ENCODE peak calls at places on chromosomes 16 and 17, in eight cellular contexts. S is sigmoid colon, X is heart left ventricle, T is tibial nerve, E is spleen, N is uterus, U is OCI-LY7, V is heart right ventricle. C is an unnamed sample. For H3K36me3, the result is how much of the 10 kb centered on the place peaks cover.

GRCh38 chr16:62034236-62035114 is 1.8 kb downstream of the CDH8 start:
- DNase-seq in N (no peak), S (no peak), V (no peak), U (no peak), E (no peak), X (no peak), T (no peak), C (no peak)

GRCh38 chr16:12450381-12450780 is 353.3 kb downstream of the CPPED1 start:
- DNase-seq in T (no peak), X (no peak), V (no peak), S (peak), E (no peak), N (no peak), U (no peak), C (no peak)

GRCh38 chr17:61451538-61452300 is 503 bp upstream of the TBX4 start:
- DNase-seq in E (no peak), N (no peak), V (no peak), S (peak), X (no peak), U (no peak), T (no peak), C (no peak)

GRCh38 chr16:48591976-48592375 is 18.0 kb downstream of the N4BP1 start:
- DNase-seq in E (no peak), S (no peak), N (no peak), V (no peak), T (no peak), U (no peak), X (no peak), C (no peak)

GRCh38 chr16:16083421-16084156 is 134.2 kb downstream of the ABCC1 start:
- DNase-seq in T (no peak), V (no peak), N (no peak), X (no peak), U (peak), S (no peak), E (no peak), C (no peak)

GRCh38 chr16:63410594-63410993 is 1374.4 kb upstream of the CDH8 start:
- DNase-seq in U (no peak), S (no peak), E (no peak), V (no peak), N (no peak), T (no peak), X (no peak), C (no peak)

GRCh38 chr16:15897386-15897785 is 9.0 kb upstream of the CEP20 start:
- DNase-seq in N (no peak), T (no peak), U (no peak), E (no peak), S (no peak), V (no peak), X (no peak), C (no peak)

GRCh38 chr16:89150090-89150835 is 21.3 kb upstream of the CDH15 start:
- DNase-seq in V (no peak), S (no peak), X (no peak), T (no peak), U (no peak), E (peak), N (no peak), C (no peak)

GRCh38 chr17:75430159-75430748 is 24.8 kb upstream of the GRB2 start:
- DNase-seq in X (no peak), U (no peak), T (no peak), S (no peak), E (no peak), V (no peak), N (no peak), C (peak)

GRCh38 chr17:43916385-43916784 is 9.0 kb upstream of the MPP2 start:
- DNase-seq in N (no peak), T (no peak), X (no peak), U (no peak), V (no peak), S (no peak), E (no peak), C (no peak)

GRCh38 chr17:43915561-43915960 is 8.2 kb upstream of the MPP2 start:
- DNase-seq in S (no peak), E (no peak), U (no peak), T (no peak), V (no peak), N (no peak), X (no peak), C (no peak)

GRCh38 chr17:43918026-43918389 is 10.7 kb upstream of the MPP2 start:
- DNase-seq in X (no peak), E (no peak), T (no peak), U (no peak), N (no peak), S (no peak), V (no peak), C (no peak)

GRCh38 chr17:43917016-43917347 is 9.6 kb upstream of the MPP2 start:
- DNase-seq in X (no peak), T (no peak), E (no peak), S (no peak), N (no peak), V (no peak), U (no peak), C (peak)

GRCh38 chr17:43917348-43918025 is 10.2 kb upstream of the MPP2 start:
- DNase-seq in V (peak), U (no peak), E (peak), N (peak), T (no peak), S (no peak), X (no peak), C (peak)
- H3K4me3 ChIP-seq in V (peak), U (no peak), E (peak), N (no peak), T (peak), S (no peak), X (peak), C (no peak)

GRCh38 chr16:1313721-1314120 is 4.3 kb downstream of the UBE2I start:
- DNase-seq in U (no peak), T (no peak), E (no peak), S (no peak), V (no peak), X (no peak), N (no peak), C (no peak)
- H3K36me3 ChIP-seq in U (half or more), T (under half), E (half or more), S (half or more), V (under half), X (half or more), N (under half), C (half or more)

GRCh38 chr17:38418069-38418692 is 10.1 kb upstream of the ARHGAP23 start:
- DNase-seq in S (no peak), U (no peak), T (no peak), V (no peak), X (no peak), N (no peak), E (no peak), C (no peak)

GRCh38 chr17:38418693-38419507 is 9.4 kb upstream of the ARHGAP23 start:
- DNase-seq in X (no peak), T (no peak), V (no peak), E (no peak), N (no peak), U (peak), S (no peak), C (no peak)

GRCh38 chr17:38416840-38417209 is 11.4 kb upstream of the ARHGAP23 start:
- DNase-seq in E (no peak), U (peak), X (no peak), T (no peak), S (no peak), V (no peak), N (no peak), C (no peak)

GRCh38 chr17:38417210-38417951 is 10.9 kb upstream of the ARHGAP23 start:
- DNase-seq in S (peak), U (peak), T (no peak), V (no peak), X (no peak), E (no peak), N (no peak), C (no peak)

DNA sequence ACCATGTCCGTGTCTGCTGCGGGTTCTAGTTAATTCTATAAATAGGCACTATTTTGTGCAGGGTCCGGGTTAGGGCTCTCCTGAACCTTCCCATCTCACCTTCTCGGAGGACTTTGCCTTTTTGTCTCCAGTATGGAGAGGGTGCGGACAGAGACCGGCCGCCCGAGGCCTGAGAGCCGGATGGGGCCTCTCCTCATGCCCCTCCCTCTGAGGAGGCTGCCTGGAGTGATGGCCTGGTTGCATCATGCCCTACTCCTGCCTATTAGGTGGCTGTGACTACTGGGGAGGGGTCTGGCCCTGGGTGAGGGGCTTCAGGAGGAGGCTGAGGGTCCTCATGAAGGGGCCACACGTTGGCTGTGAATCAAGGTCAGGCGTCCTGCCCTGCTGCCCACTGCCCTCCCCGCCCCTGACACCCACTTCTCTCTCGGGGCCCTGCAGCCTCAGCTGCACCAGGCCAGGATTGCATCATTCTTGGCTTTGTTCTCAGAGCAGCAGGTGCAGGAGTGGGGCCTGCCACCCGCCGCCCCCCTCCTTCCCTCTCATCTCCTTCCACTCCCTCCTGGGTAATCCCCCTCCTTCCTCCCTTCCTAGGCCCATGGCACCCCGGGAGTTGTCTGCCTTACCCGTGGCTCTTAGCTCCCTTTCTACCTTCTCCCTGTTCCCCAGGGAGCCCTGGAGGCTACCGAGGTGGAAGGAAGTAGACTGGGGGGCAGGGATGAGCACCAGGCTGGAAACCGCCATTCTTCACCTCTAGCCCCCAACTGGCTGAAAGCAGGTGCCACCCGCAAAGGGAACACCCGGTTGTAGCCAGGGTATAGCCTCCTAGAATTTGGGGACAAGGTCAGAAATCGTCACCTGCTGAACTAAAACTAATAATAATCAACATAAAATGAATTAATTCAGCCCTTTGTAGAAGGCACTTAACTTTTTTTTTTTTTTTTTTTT is 12.7 kb upstream of the ARHGAP23 start:
- DNase-seq in X (no peak), U (peak), E (no peak), N (no peak), V (no peak), T (no peak), S (no peak), C (no peak)
- H3K4me3 ChIP-seq in X (no peak), U (peak), E (no peak), N (no peak), V (no peak), T (no peak), S (no peak), C (no peak)

GRCh38 chr16:69318177-69318910 is 7.2 kb downstream of the VPS4A start:
- DNase-seq in U (no peak), N (peak), E (no peak), X (no peak), V (no peak), T (no peak), S (no peak), C (no peak)

GRCh38 chr16:69319826-69320730 is 8.9 kb downstream of the VPS4A start:
- DNase-seq in U (no peak), T (no peak), V (no peak), X (no peak), N (no peak), S (peak), E (peak), C (no peak)

GRCh38 chr16:69319381-69319780 is 8.2 kb downstream of the VPS4A start:
- DNase-seq in N (no peak), S (peak), E (no peak), U (no peak), T (no peak), X (no peak), V (no peak), C (no peak)

GRCh38 chr16:69320731-69321073 is 9.6 kb downstream of the VPS4A start:
- DNase-seq in S (peak), U (no peak), X (no peak), E (peak), N (peak), V (no peak), T (no peak), C (no peak)

DNA sequence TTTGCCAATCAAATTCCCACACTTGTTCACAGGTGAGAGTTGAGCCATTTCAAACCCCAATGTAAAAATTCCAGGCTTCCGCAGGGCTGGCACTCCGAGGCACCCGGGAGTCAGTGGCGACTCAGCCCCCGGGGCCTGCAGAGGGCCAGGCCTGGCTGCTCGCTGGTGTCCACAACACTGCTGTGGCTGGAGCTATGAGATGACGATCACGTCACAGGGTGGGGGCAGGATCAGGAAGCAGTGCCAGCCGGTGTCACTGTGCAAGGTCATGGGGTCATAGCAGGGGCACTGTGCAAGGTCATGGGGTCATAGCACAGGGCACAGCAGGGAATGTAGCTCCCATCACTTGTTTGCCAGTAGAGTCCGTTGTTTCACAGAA is 7.8 kb downstream of the VPS4A start:
- DNase-seq in X (no peak), N (peak), T (no peak), S (peak), U (no peak), E (no peak), V (no peak), C (no peak)
- H3K36me3 ChIP-seq in X (half or more), N (under half), T (half or more), S (half or more), U (half or more), E (half or more), V (half or more), C (half or more)

DNA sequence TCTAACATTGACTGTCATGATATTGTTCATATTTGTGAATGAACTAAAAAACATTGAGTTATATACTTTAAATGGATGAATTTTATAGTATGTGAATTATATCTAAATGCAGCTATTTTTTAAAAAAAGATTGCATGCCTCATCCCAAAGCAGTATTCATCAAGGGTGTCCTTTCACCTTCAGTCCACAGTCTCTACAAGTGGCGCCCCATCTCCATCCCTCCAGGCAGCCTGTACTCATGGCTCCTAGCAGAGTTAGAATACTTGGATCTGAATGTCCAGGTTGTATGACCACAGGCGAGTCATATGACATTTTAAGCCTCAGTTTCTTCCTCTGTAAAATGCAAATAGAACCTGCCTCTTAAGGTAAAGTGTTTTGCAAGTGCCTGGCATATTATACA is 69.8 kb downstream of the TMEM100 start:
- DNase-seq in X (no peak), E (no peak), S (no peak), U (no peak), T (no peak), N (no peak), V (no peak), C (no peak)
- H3K4me3 ChIP-seq in X (no peak), E (no peak), S (no peak), U (no peak), T (no peak), N (no peak), V (no peak), C (no peak)

GRCh38 chr17:49822829-49823228 is 25.0 kb downstream of the TAC4 start:
- DNase-seq in E (no peak), N (peak), V (peak), X (peak), T (no peak), S (peak), U (no peak), C (no peak)
- H3K36me3 ChIP-seq in E (half or more), N (under half), V (half or more), X (half or more), T (under half), S (half or more), U (half or more), C (half or more)

DNA sequence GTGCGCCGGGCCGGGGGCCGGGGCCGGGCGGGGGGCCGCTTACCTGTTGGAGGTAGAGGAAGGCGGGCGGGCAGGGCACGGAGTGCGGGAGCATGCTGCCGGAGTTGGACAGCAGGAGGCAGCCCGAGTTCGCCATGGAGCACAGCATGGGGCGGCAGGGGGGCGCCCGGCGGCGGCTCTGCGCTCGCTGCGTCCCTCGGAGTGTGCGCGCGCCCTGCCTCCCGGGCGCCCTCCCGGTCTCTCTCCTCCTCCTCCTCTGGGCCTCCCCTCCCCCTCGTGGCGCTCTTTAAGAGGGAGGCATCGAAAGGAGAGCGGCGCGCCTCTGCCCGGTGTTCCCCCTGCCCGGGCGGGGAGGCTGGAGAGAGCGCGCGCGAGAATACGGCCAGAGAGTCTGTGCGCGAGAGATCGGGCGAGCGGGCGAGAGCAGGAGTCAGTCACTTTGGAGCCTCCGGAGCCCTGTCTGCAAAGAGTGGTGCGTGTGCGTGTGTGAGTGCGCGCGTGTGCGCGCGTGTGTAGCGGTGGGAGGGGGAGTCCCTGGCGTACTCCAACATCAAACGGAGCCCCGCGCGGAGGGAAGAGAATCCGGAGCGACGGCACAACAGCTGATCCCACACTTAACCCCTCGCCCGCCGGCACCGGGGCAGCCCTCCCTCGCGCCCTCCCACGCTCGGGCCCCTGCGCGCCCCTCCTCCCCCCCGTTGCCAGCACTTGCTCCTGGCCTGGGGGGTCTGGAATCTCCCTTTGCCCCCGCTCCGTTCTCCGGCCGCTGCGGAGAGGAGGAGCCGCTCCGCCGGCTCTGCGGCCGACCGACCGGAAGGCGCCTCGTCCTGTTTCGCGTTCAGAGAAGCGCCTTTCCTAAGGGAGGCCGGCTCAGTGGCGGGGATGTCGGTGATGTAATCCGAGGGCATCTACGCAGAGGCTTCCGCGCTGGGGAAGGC is 108.9 kb downstream of the ENGASE start:
- DNase-seq in V (no peak), E (no peak), S (no peak), U (no peak), X (no peak), T (no peak), N (no peak), C (no peak)
- H3K4me3 ChIP-seq in V (peak), E (peak), S (no peak), U (no peak), X (peak), T (no peak), N (no peak), C (no peak)

DNA sequence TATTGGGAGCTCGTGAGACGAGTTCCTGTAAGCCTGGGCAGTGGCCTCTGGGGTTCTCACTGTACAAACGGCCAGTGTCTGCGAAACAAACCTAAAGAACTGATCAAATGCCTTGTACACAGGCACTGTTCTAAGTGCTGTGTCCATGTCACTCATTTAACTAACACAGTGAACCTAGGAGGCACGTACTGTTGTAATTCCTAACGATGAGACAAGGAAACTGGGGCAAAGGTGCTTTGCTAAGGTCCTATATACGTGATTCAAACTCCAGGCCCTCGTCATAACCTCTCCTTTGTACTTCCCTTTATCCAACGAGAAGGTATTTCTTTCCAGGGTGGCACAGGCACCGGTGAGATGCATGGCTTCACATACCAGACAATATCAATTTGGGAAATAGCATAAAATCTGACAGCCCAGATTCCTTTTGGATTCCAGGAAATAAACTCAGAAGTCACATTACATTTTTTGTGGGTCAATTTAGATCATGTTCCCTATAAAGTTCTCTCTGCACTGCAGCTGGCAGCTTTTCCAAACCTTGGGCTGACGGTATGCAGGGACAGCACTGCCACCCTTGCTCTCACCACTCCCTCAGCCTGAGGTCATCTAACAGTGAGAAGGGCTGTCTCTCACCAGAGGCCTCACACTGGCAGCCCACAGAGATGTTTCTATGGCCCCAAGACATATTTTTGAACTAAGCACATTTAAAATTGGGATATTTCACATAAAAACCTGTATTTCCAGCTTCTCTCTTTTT is 18.3 kb downstream of the GLYR1 start:
- DNase-seq in U (no peak), S (no peak), V (peak), T (no peak), N (no peak), E (no peak), X (peak), C (no peak)
- H3K36me3 ChIP-seq in U (half or more), S (half or more), V (half or more), T (under half), N (under half), E (half or more), X (half or more), C (half or more)

GRCh38 chr16:85173077-85173980 is 61.1 kb upstream of the CIBAR2 start:
- DNase-seq in X (no peak), T (no peak), V (no peak), N (no peak), S (no peak), E (no peak), U (no peak), C (peak)
- H3K4me3 ChIP-seq in X (peak), T (no peak), V (no peak), N (peak), S (no peak), E (no peak), U (no peak), C (no peak)

C was measured in SJSA1.